ENCODE peak calls at places on chromosome 19, in four cellular contexts. E, G, T and Q are unnamed samples.

GRCh38 chr19:14097532-14098151 is 7.1 kb upstream of the SAMD1 start:
- DNase-seq in E (no peak), G (no peak), T (no peak), Q (no peak)

GRCh38 chr19:18253716-18254115 is 20.5 kb downstream of the IQCN start:
- DNase-seq in E (no peak), G (peak; percentile 65), T (no peak), Q (no peak)

GRCh38 chr19:52453324-52454094 is at the start of gene ZNF578:
- DNase-seq in G (peak; percentile 75), E (peak; percentile 84), T (no peak), Q (peak; percentile 65)

GRCh38 chr19:42048992-42049391 is 21.0 kb downstream of the GRIK5 start:
- DNase-seq in G (no peak), T (no peak), E (no peak), Q (no peak)

GRCh38 chr19:42370667-42371066 is 19.4 kb downstream of the CNFN start:
- DNase-seq in G (no peak), T (no peak), E (no peak), Q (no peak)

GRCh38 chr19:13842294-13843103 is 34.4 kb upstream of the NANOS3 start:
- DNase-seq in G (peak; percentile 84), E (peak; percentile 79), T (no peak), Q (peak; percentile 88)

GRCh38 chr19:42323852-42324654 is 1.4 kb upstream of the MEGF8 start:
- DNase-seq in E (no peak), G (no peak), T (no peak), Q (no peak)

GRCh38 chr19:46413262-46414031 is at the start of gene CCDC8:
- DNase-seq in E (peak; percentile 88), G (peak; percentile 77), T (no peak), Q (no peak)

GRCh38 chr19:5042556-5042955 is 73.6 kb downstream of the KDM4B start:
- DNase-seq in E (no peak), T (no peak), G (no peak), Q (no peak)

GRCh38 chr19:49814010-49814409 is 918 bp upstream of the FUZ start:
- DNase-seq in E (no peak), G (no peak), T (no peak), Q (no peak)

GRCh38 chr19:49818691-49819331 is 722 bp downstream of the MED25 start:
- DNase-seq in E (no peak), G (no peak), T (no peak), Q (no peak)

GRCh38 chr19:49816616-49817015 is 1.5 kb upstream of the MED25 start:
- DNase-seq in E (no peak), G (no peak), T (no peak), Q (no peak)

GRCh38 chr19:49820125-49820524 is 2.0 kb downstream of the MED25 start:
- DNase-seq in G (no peak), E (no peak), T (no peak), Q (no peak)

GRCh38 chr19:49817964-49818690 is at the start of gene MED25:
- DNase-seq in G (peak; percentile 88), E (peak; percentile 83), T (peak; percentile 90), Q (peak; percentile 93)
- TF ChIP-seq CTCF in G (no peak), E (no peak), T (no peak), Q (no peak)

DNA sequence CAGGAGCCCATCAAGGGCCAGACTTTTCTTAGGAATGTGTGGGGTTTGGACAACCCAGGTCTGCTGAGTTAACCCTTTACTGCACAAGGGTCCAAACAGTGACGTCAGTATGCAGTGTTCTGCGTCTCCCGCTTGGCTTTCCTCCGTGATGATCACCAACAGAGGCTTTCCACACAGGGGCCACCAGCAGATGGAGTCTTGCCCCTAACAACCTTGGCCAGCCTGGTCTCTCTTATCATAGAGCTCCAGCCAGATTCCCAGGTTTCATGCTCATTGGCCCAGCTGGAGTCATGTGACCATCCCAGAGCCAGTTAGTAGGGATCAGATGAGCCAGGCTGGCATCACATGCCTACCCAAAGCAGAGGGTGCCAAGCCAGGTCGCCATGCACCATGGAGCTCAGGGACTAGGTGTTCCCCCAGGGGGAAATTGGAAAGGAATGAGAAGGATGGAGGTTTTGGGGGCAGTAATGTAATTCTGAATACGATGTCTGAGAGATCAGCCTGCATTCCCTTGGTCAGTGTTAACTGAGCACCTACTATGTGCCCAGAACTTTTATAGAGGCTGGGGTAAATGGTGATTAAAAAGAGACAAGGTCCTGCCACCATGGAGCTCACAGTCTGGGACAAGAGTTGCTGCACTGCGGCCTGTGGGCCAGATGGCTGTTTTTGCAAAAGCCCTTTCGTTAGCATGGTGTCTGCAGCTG is 61.2 kb downstream of the MYH14 start:
- DNase-seq in G (no peak), E (no peak), T (peak; percentile 43), Q (no peak)
- TF ChIP-seq CTCF in G (no peak), E (no peak), T (peak; percentile 10), Q (peak; percentile 9)

GRCh38 chr19:12141405-12141736 is 1.2 kb upstream of the ZNF20 start:
- DNase-seq in G (no peak), E (no peak), T (no peak), Q (no peak)
- TF ChIP-seq CTCF in G (no peak), E (no peak), T (no peak), Q (no peak)

GRCh38 chr19:8116437-8117293 is 32.7 kb downstream of the FBN3 start:
- DNase-seq in T (no peak), G (no peak), E (no peak), Q (no peak)
- TF ChIP-seq CTCF in T (no peak), G (no peak), E (no peak), Q (no peak)